ENCODE peak calls at places on chromosomes 1 and 21, in five cellular contexts. F is SK-N-SH, S is mammary epithelial cell, X is stomach, W is Peyer's patch. B is an unnamed sample. For H3K27me3, the result is how much of the 10 kb centered on the place peaks cover.

GRCh38 chr1:1873186-1873585 is 17.7 kb downstream of the GNB1 start:
- DNase-seq in F (no peak), S (no peak), X (peak), W (no peak), B (no peak)

GRCh38 chr1:150562384-150563339 is 13.5 kb downstream of the ADAMTSL4 start:
- DNase-seq in F (no peak), S (no peak), X (peak), W (peak), B (no peak)

GRCh38 chr1:116066868-116067563 is 44.2 kb upstream of the MAB21L3 start:
- DNase-seq in F (no peak), S (peak), X (no peak), W (no peak), B (no peak)

GRCh38 chr21:36200089-36200561 is 43.5 kb downstream of the DOP1B start:
- DNase-seq in F (no peak), S (no peak), X (no peak), W (no peak), B (no peak)

GRCh38 chr21:39048064-39048463 is 135.2 kb downstream of the PSMG1 start:
- DNase-seq in F (peak), S (peak), X (no peak), W (no peak), B (no peak)

GRCh38 chr1:66335859-66336640 is 197.9 kb upstream of the SGIP1 start:
- DNase-seq in F (no peak), S (no peak), X (peak), W (peak), B (peak)

GRCh38 chr1:166920561-166921475 is 44.8 kb upstream of the TADA1 start:
- DNase-seq in F (peak), S (no peak), X (no peak), W (no peak), B (no peak)

GRCh38 chr21:44892536-44893277 is 19.2 kb upstream of the PTTG1IP start:
- DNase-seq in F (peak), S (peak), X (peak), W (peak), B (no peak)

GRCh38 chr1:221634606-221635005 is 107.3 kb downstream of the DUSP10 start:
- DNase-seq in F (no peak), S (no peak), X (no peak), W (no peak), B (no peak)

GRCh38 chr1:147598631-147599361 is 57.5 kb downstream of the BCL9 start:
- DNase-seq in F (peak), S (no peak), X (peak), W (peak), B (no peak)

GRCh38 chr1:63148825-63149645 is 173.3 kb upstream of the FOXD3 start:
- DNase-seq in F (peak), S (peak), X (peak), W (no peak), B (no peak)

GRCh38 chr21:42846221-42846620 is 33.1 kb downstream of the WDR4 start:
- DNase-seq in F (peak), S (no peak), X (no peak), W (no peak), B (no peak)

GRCh38 chr1:45050931-45051748 is 39.1 kb downstream of the UROD start:
- DNase-seq in F (no peak), S (no peak), X (no peak), W (no peak), B (no peak)

GRCh38 chr1:38839363-38839762 is 20.2 kb downstream of the RRAGC start:
- DNase-seq in F (no peak), S (no peak), X (no peak), W (no peak), B (no peak)

GRCh38 chr1:21673277-21673780 is 4.2 kb upstream of the RAP1GAP start:
- DNase-seq in F (no peak), S (no peak), X (peak), W (no peak), B (no peak)

GRCh38 chr21:33894736-33895288 is 20.8 kb downstream of the ATP5PO start:
- DNase-seq in F (peak), S (peak), X (peak), W (peak), B (peak)

GRCh38 chr1:31366796-31367195 is 6.1 kb downstream of the FABP3 start:
- DNase-seq in F (no peak), S (no peak), X (no peak), W (no peak), B (no peak)

GRCh38 chr1:81519987-81520386 is 280.7 kb upstream of the ADGRL2 start:
- DNase-seq in F (no peak), S (no peak), X (no peak), W (no peak), B (no peak)

GRCh38 chr1:85398391-85399064 is 66.4 kb downstream of the DDAH1 start:
- DNase-seq in F (no peak), S (peak), X (no peak), W (no peak), B (no peak)

GRCh38 chr1:114379987-114380386 is 131.0 kb downstream of the TRIM33 start:
- DNase-seq in F (no peak), S (no peak), X (no peak), W (no peak), B (no peak)

GRCh38 chr1:154463512-154463990 is 38.5 kb upstream of the TDRD10 start:
- DNase-seq in F (no peak), S (no peak), X (no peak), W (peak), B (no peak)

GRCh38 chr1:151790940-151791651 is 796 bp upstream of the TDRKH start:
- DNase-seq in F (peak), S (peak), X (no peak), W (no peak), B (no peak)

GRCh38 chr21:14825405-14826032 is 239.3 kb downstream of the NRIP1 start:
- DNase-seq in F (no peak), S (no peak), X (no peak), W (no peak), B (no peak)

GRCh38 chr1:15152318-15153183 is 996 bp upstream of the TMEM51 start:
- DNase-seq in F (peak), S (peak), X (peak), W (peak), B (peak)

GRCh38 chr1:28173980-28174297 is 2.6 kb downstream of the PTAFR start:
- DNase-seq in F (peak), S (no peak), X (no peak), W (no peak), B (no peak)

GRCh38 chr1:17229379-17229778 is 19.5 kb upstream of the PADI3 start:
- DNase-seq in F (no peak), S (peak), X (no peak), W (no peak), B (no peak)

GRCh38 chr1:170723518-170723917 is 59.6 kb downstream of the PRRX1 start:
- DNase-seq in F (no peak), S (no peak), X (no peak), W (no peak), B (no peak)

GRCh38 chr1:171742577-171742922 is 685 bp upstream of the VAMP4 start:
- DNase-seq in F (peak), S (peak), X (peak), W (peak), B (no peak)

GRCh38 chr1:26768755-26769154 is 19.0 kb upstream of the PIGV start:
- DNase-seq in F (no peak), S (peak), X (no peak), W (no peak), B (no peak)

GRCh38 chr1:157562515-157562914 is 10.2 kb upstream of the FCRL5 start:
- DNase-seq in F (no peak), S (no peak), X (no peak), W (no peak), B (no peak)

GRCh38 chr21:43345746-43346409 is 81.1 kb downstream of the SIK1 start:
- DNase-seq in F (no peak), S (peak), X (no peak), W (no peak), B (no peak)

GRCh38 chr1:156852414-156852874 is 6.5 kb downstream of the INSRR start:
- DNase-seq in F (peak), S (no peak), X (peak), W (no peak), B (no peak)

GRCh38 chr1:156935719-156936118 is 15.3 kb downstream of the LRRC71 start:
- DNase-seq in F (no peak), S (no peak), X (no peak), W (no peak), B (no peak)

GRCh38 chr1:30518186-30518585 is 205.2 kb downstream of the MATN1 start:
- DNase-seq in F (no peak), S (no peak), X (peak), W (peak), B (no peak)

DNA sequence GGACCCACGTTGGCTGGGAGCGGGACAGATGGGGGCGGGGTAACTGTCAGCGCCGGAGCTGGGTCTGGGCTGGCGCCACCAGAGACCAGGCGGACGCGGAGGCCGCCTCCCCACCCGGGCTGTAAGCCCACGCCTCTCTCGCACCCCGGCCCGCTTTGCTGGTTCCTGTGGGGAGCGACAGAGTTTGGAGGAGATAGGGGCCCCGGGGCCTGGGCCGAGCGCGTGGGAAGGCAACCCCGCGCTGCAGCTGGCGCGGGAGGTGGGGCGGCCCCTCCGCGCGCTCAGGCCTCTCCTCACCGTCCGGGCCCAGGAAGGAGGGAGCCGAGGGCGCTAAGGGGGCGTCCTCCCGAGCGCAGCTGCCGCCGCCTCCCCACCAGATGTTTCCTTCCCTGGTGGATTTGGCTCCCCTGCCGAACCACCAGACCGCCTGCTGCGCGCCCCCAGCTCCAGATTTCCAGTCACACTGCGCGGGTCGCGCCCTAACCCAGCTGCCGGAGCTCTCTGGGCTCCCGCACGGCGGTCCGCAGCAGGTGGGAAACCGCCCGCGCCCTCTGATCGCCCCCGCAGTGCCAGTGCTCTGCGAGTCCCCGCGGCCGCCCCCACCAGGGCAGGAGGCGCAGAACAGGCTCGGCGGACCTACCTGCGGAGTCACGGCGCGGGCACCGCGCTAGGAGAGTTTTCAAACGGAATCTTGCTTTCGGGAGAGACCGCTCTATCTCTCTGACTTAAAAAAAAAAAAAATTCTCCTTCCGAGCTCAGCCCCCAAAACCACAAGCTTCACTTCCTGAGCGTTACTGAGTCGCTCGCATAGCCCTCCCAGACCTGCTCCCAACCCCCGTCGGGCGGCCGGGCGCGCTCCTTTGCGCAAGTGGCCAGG is 1.1 kb downstream of the GFI1 start:
- DNase-seq in F (peak), S (peak), X (peak), W (peak), B (no peak)
- TF ChIP-seq CTCF in F (peak), S (peak), X (no peak), W (no peak), B (no peak)

GRCh38 chr21:37915516-37915915 is 741 bp downstream of the KCNJ6 start:
- DNase-seq in F (peak), S (peak), X (no peak), W (no peak), B (no peak)

GRCh38 chr21:37912616-37913015 is 3.6 kb downstream of the KCNJ6 start:
- DNase-seq in F (no peak), S (no peak), X (no peak), W (no peak), B (no peak)

GRCh38 chr21:37915941-37916794 is at the start of gene KCNJ6:
- DNase-seq in F (peak), S (peak), X (peak), W (no peak), B (no peak)

GRCh38 chr21:37916795-37917142 is 512 bp upstream of the KCNJ6 start:
- DNase-seq in F (peak), S (no peak), X (no peak), W (no peak), B (no peak)

DNA sequence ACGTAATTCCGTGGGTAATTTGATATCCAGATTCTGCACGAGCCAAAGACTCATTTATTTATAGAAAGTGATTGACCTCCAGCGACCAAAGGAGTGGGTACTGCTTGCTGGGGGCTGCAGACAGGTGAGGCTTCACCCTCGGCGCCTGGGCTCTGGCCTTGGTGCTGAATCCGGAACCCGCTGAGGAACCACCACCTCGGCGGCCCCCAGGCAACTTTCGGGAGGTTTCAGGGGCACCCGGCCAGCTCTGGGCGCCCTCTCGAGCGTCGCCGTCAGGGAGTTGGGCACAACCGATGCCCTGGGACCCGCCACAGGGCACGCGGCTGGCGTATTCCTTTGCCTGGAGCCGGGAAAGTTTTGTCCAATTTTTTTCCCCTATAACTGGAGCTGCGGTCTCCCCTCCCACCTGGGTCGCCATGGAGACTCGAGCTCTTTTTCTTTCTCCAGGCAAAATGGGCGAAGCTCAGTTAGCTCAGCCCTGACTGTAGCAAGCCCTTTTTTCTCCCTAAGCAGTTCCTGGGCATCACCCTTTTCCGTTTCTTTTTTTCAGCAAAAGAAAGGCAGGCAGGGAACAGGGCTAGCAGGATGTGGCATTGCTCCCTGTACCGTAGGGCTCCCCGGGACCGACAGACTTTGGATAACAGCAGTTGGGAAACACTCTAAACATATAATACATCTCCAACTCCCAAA is 1.9 kb downstream of the KCNJ6 start:
- DNase-seq in F (peak), S (peak), X (no peak), W (no peak), B (no peak)
- H3K27me3 ChIP-seq in F (under half), S (under half), X (under half), W (under half), B (under half)

DNA sequence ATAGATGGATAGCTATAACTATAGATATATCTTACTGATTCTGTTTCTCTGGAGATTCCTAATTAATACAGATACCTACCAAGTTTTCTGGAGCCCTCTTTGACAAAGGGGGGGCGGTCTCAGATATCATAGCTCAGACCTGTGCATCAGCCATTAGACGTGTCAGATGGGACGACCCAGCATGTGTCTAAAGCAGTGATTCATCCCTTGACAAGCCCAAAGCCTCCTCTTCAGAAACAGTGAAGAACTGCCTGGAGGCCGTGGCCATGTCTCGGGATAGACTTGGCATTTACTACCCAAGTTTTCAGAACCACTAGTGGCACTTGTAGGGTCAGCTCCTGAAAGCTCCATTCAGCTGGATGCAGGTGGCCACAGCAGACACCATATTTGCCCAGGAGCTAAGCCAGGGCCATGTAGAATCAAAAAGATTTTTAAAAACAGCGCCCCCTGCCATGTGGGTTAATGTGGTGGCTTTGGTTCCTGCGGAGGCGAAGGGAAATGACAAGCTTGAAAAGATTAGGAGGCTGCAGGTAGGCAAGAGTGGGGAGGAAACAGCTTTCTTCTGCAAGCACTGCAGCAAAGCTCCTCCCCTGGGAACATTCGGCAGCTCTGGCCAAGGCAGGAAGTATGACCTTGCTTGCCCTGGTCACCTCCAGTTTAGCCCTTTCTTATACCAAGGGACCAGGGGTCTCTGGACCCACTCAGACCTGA is 82.2 kb downstream of the FBXO2 start:
- DNase-seq in F (no peak), S (no peak), X (no peak), W (no peak), B (no peak)
- TF ChIP-seq CTCF in F (no peak), S (no peak), X (no peak), W (no peak), B (no peak)

GRCh38 chr1:183777359-183777758 is 27.6 kb upstream of the RGL1 start:
- DNase-seq in F (no peak), S (no peak), X (no peak), W (no peak), B (no peak)

GRCh38 chr1:183780757-183781156 is 24.2 kb upstream of the RGL1 start:
- DNase-seq in F (no peak), S (no peak), X (no peak), W (no peak), B (no peak)

GRCh38 chr1:183778006-183778405 is 26.9 kb upstream of the RGL1 start:
- DNase-seq in F (no peak), S (no peak), X (no peak), W (no peak), B (no peak)

GRCh38 chr1:183780159-183780558 is 24.8 kb upstream of the RGL1 start:
- DNase-seq in F (no peak), S (no peak), X (no peak), W (no peak), B (no peak)

DNA sequence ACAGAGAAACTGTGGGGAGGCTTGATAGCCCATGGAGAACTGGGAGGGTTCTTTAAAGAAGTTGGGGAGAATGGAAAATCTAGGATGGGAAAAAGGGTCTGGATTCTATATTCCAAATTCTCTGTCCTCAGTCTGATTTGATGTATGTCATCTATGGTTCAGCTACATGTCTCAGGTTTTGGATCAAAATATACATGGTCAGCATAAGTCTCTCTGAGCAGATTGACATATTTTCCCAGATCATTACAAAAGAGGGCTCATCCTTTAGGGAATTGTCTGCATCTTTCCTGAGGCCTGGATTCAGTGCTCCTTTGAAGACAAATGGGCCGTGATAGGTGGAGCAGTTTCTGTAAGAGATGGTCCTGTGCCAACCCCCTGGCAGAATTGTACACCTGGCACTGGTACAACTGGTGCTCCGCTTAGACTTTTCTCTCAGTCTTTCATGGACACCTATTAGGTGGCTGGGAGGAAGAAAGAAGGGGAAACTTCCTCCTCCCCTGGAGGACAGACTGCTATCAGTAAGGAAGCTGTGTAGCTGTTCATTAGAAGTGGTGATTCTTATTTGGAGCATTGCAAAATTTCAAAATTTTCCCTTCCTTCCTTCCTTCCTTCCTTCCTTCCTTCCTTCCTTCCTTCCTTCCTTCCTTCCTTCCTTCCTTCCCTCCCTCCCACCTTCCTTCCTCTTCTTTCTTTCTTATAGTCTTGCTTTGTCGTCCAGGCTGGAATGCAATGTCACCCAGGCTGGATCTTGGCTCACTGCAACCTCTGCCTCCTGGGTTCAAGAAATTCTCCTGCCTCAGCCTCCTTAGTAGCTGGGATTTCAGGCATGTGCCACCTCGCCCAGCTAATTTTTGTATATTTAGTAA is 26.1 kb upstream of the RGL1 start:
- DNase-seq in F (no peak), S (no peak), X (no peak), W (no peak), B (no peak)
- H3K27me3 ChIP-seq in F (under half), S (under half), X (under half), W (under half), B (under half)

B was measured in thoracic aorta.